ENCODE peak calls at places on chromosomes 5 and 9, in eight cellular contexts. One of them, this sample, is unnamed.

GRCh38 chr5:172078027-172078426 is 71.6 kb upstream of the FBXW11 start:
- DNase-seq in left lung: no peak
- DNase-seq in psoas muscle: no peak
- DNase-seq in RWPE1: no peak
- DNase-seq in Daoy: no peak
- DNase-seq in CD8-positive, alpha-beta T cell: no peak
- DNase-seq in endothelial cell: no peak
- DNase-seq in Kasumi-1: no peak
- DNase-seq in this sample: no peak

GRCh38 chr9:113178087-113178486 is 27.3 kb downstream of the SLC31A2 start:
- DNase-seq in left lung: no peak
- DNase-seq in psoas muscle: no peak
- DNase-seq in RWPE1: no peak
- DNase-seq in Daoy: no peak
- DNase-seq in CD8-positive, alpha-beta T cell: no peak
- DNase-seq in endothelial cell: no peak
- DNase-seq in Kasumi-1: no peak
- DNase-seq in this sample: no peak

GRCh38 chr9:117232991-117233390 is 181.9 kb downstream of the ASTN2 start:
- DNase-seq in left lung: no peak
- DNase-seq in psoas muscle: no peak
- DNase-seq in RWPE1: no peak
- DNase-seq in Daoy: no peak
- DNase-seq in CD8-positive, alpha-beta T cell: no peak
- DNase-seq in endothelial cell: no peak
- DNase-seq in Kasumi-1: no peak
- DNase-seq in this sample: no peak

GRCh38 chr9:124478014-124478753 is 27.9 kb downstream of the ADGRD2 start:
- DNase-seq in left lung: no peak
- DNase-seq in psoas muscle: no peak
- DNase-seq in RWPE1: no peak
- DNase-seq in Daoy: no peak
- DNase-seq in CD8-positive, alpha-beta T cell: no peak
- DNase-seq in endothelial cell: no peak
- DNase-seq in Kasumi-1: no peak
- DNase-seq in this sample: no peak

GRCh38 chr5:158022393-158022792 is 163.4 kb upstream of the CLINT1 start:
- DNase-seq in left lung: no peak
- DNase-seq in psoas muscle: no peak
- DNase-seq in RWPE1: no peak
- DNase-seq in Daoy: no peak
- DNase-seq in CD8-positive, alpha-beta T cell: no peak
- DNase-seq in endothelial cell: no peak
- DNase-seq in Kasumi-1: no peak
- DNase-seq in this sample: no peak

GRCh38 chr5:757931-758697 is 26.4 kb downstream of the ZDHHC11B start:
- DNase-seq in left lung: peak
- DNase-seq in psoas muscle: peak
- DNase-seq in RWPE1: no peak
- DNase-seq in Daoy: no peak
- DNase-seq in CD8-positive, alpha-beta T cell: peak
- DNase-seq in endothelial cell: peak
- DNase-seq in Kasumi-1: peak
- DNase-seq in this sample: peak

GRCh38 chr9:133991964-133992779 is at the start of gene VAV2:
- DNase-seq in left lung: peak
- DNase-seq in psoas muscle: peak
- DNase-seq in RWPE1: peak
- DNase-seq in Daoy: peak
- DNase-seq in CD8-positive, alpha-beta T cell: peak
- DNase-seq in endothelial cell: peak
- DNase-seq in Kasumi-1: peak
- DNase-seq in this sample: peak

GRCh38 chr9:78029601-78030552 is 1.7 kb downstream of the GNAQ start:
- DNase-seq in left lung: no peak
- DNase-seq in psoas muscle: peak
- DNase-seq in RWPE1: peak
- DNase-seq in Daoy: peak
- DNase-seq in CD8-positive, alpha-beta T cell: peak
- DNase-seq in endothelial cell: no peak
- DNase-seq in Kasumi-1: peak
- DNase-seq in this sample: no peak

GRCh38 chr5:159010611-159011497 is 88.9 kb downstream of the EBF1 start:
- DNase-seq in left lung: no peak
- DNase-seq in psoas muscle: no peak
- DNase-seq in RWPE1: no peak
- DNase-seq in Daoy: no peak
- DNase-seq in CD8-positive, alpha-beta T cell: no peak
- DNase-seq in endothelial cell: peak
- DNase-seq in Kasumi-1: no peak
- DNase-seq in this sample: no peak

GRCh38 chr5:18527017-18527416 is 892.8 kb downstream of the TAF11L14 start:
- DNase-seq in left lung: no peak
- DNase-seq in psoas muscle: no peak
- DNase-seq in RWPE1: no peak
- DNase-seq in Daoy: no peak
- DNase-seq in CD8-positive, alpha-beta T cell: no peak
- DNase-seq in endothelial cell: no peak
- DNase-seq in Kasumi-1: no peak
- DNase-seq in this sample: no peak

GRCh38 chr9:132244582-132245455 is 83.0 kb downstream of the NTNG2 start:
- DNase-seq in left lung: no peak
- DNase-seq in psoas muscle: no peak
- DNase-seq in RWPE1: no peak
- DNase-seq in Daoy: no peak
- DNase-seq in CD8-positive, alpha-beta T cell: no peak
- DNase-seq in endothelial cell: no peak
- DNase-seq in Kasumi-1: no peak
- DNase-seq in this sample: no peak

GRCh38 chr9:89924611-89925010 is 319.8 kb downstream of the GADD45G start:
- DNase-seq in left lung: no peak
- DNase-seq in psoas muscle: no peak
- DNase-seq in RWPE1: no peak
- DNase-seq in Daoy: no peak
- DNase-seq in CD8-positive, alpha-beta T cell: no peak
- DNase-seq in endothelial cell: no peak
- DNase-seq in Kasumi-1: no peak
- DNase-seq in this sample: no peak

GRCh38 chr5:150158170-150158949 is 2.7 kb upstream of the PDGFRB start:
- DNase-seq in left lung: no peak
- DNase-seq in psoas muscle: peak
- DNase-seq in RWPE1: no peak
- DNase-seq in Daoy: no peak
- DNase-seq in CD8-positive, alpha-beta T cell: no peak
- DNase-seq in endothelial cell: no peak
- DNase-seq in Kasumi-1: no peak
- DNase-seq in this sample: no peak

GRCh38 chr5:19734706-19735240 is 253.2 kb downstream of the CDH18 start:
- DNase-seq in left lung: no peak
- DNase-seq in psoas muscle: no peak
- DNase-seq in RWPE1: peak
- DNase-seq in Daoy: peak
- DNase-seq in CD8-positive, alpha-beta T cell: no peak
- DNase-seq in endothelial cell: no peak
- DNase-seq in Kasumi-1: no peak
- DNase-seq in this sample: no peak

GRCh38 chr5:160118349-160119141 is 705 bp downstream of the PWWP2A start:
- DNase-seq in left lung: peak
- DNase-seq in psoas muscle: peak
- DNase-seq in RWPE1: peak
- DNase-seq in Daoy: peak
- DNase-seq in CD8-positive, alpha-beta T cell: peak
- DNase-seq in endothelial cell: no peak
- DNase-seq in Kasumi-1: no peak
- DNase-seq in this sample: no peak

GRCh38 chr9:125172351-125172750 is 17.3 kb downstream of the PPP6C start:
- DNase-seq in left lung: no peak
- DNase-seq in psoas muscle: no peak
- DNase-seq in RWPE1: no peak
- DNase-seq in Daoy: no peak
- DNase-seq in CD8-positive, alpha-beta T cell: no peak
- DNase-seq in endothelial cell: no peak
- DNase-seq in Kasumi-1: no peak
- DNase-seq in this sample: no peak

GRCh38 chr9:96186601-96187011 is 115.4 kb downstream of the HSD17B3 start:
- DNase-seq in left lung: peak
- DNase-seq in psoas muscle: no peak
- DNase-seq in RWPE1: peak
- DNase-seq in Daoy: no peak
- DNase-seq in CD8-positive, alpha-beta T cell: no peak
- DNase-seq in endothelial cell: peak
- DNase-seq in Kasumi-1: no peak
- DNase-seq in this sample: peak

GRCh38 chr5:172743112-172743959 is 27.7 kb downstream of the DUSP1 start:
- DNase-seq in left lung: no peak
- DNase-seq in psoas muscle: no peak
- DNase-seq in RWPE1: no peak
- DNase-seq in Daoy: no peak
- DNase-seq in CD8-positive, alpha-beta T cell: no peak
- DNase-seq in endothelial cell: no peak
- DNase-seq in Kasumi-1: no peak
- DNase-seq in this sample: no peak

GRCh38 chr9:26882154-26882553 is 10.4 kb downstream of the CAAP1 start:
- DNase-seq in left lung: no peak
- DNase-seq in psoas muscle: no peak
- DNase-seq in RWPE1: no peak
- DNase-seq in Daoy: no peak
- DNase-seq in CD8-positive, alpha-beta T cell: no peak
- DNase-seq in endothelial cell: no peak
- DNase-seq in Kasumi-1: no peak
- DNase-seq in this sample: no peak

GRCh38 chr9:129885670-129886106 is 50.4 kb downstream of the USP20 start:
- DNase-seq in left lung: peak
- DNase-seq in psoas muscle: peak
- DNase-seq in RWPE1: peak
- DNase-seq in Daoy: peak
- DNase-seq in CD8-positive, alpha-beta T cell: peak
- DNase-seq in endothelial cell: peak
- DNase-seq in Kasumi-1: peak
- DNase-seq in this sample: peak

GRCh38 chr9:137428841-137429545 is 5.8 kb downstream of the NOXA1 start:
- DNase-seq in left lung: no peak
- DNase-seq in psoas muscle: peak
- DNase-seq in RWPE1: no peak
- DNase-seq in Daoy: no peak
- DNase-seq in CD8-positive, alpha-beta T cell: no peak
- DNase-seq in endothelial cell: no peak
- DNase-seq in Kasumi-1: no peak
- DNase-seq in this sample: no peak

GRCh38 chr5:138985683-138986082 is 110.5 kb upstream of the LRRTM2 start:
- DNase-seq in left lung: no peak
- DNase-seq in psoas muscle: no peak
- DNase-seq in RWPE1: no peak
- DNase-seq in Daoy: peak
- DNase-seq in CD8-positive, alpha-beta T cell: no peak
- DNase-seq in endothelial cell: no peak
- DNase-seq in Kasumi-1: no peak
- DNase-seq in this sample: no peak

GRCh38 chr9:35355954-35356353 is 134.0 kb upstream of the RUSC2 start:
- DNase-seq in left lung: no peak
- DNase-seq in psoas muscle: no peak
- DNase-seq in RWPE1: no peak
- DNase-seq in Daoy: no peak
- DNase-seq in CD8-positive, alpha-beta T cell: no peak
- DNase-seq in endothelial cell: no peak
- DNase-seq in Kasumi-1: no peak
- DNase-seq in this sample: no peak